ENCODE peak calls at places on chromosomes 6 and 20, in five cellular contexts. V is neural crest cell, L is prostate gland, Q is RWPE2, B is MCF 10A. C is an unnamed sample.

GRCh38 chr6:128295670-128296069 is 224.7 kb downstream of the PTPRK start:
- DNase-seq in Q (no peak), L (no peak), V (no peak), B (no peak), C (no peak)

GRCh38 chr6:125165256-125165655 is 11.7 kb downstream of the TPD52L1 start:
- DNase-seq in V (no peak), L (no peak), B (no peak), Q (no peak), C (no peak)

GRCh38 chr20:17644451-17644850 is 37.6 kb downstream of the RRBP1 start:
- DNase-seq in L (no peak), Q (no peak), V (no peak), B (no peak), C (no peak)

GRCh38 chr20:43767686-43768474 is 41.1 kb upstream of the GTSF1L start:
- DNase-seq in Q (no peak), L (no peak), V (no peak), B (peak), C (no peak)

GRCh38 chr6:19375613-19376012 is 461.6 kb upstream of the ID4 start:
- DNase-seq in L (no peak), Q (no peak), B (no peak), V (no peak), C (no peak)

GRCh38 chr6:3367630-3368029 is 89.2 kb downstream of the SLC22A23 start:
- DNase-seq in B (no peak), L (no peak), V (no peak), Q (no peak), C (no peak)

GRCh38 chr20:53513168-53513488 is 80.5 kb downstream of the ZNF217 start:
- DNase-seq in B (no peak), V (no peak), L (no peak), Q (peak), C (no peak)

GRCh38 chr6:167047554-167047953 is 48.4 kb downstream of the CEP43 start:
- DNase-seq in L (no peak), Q (no peak), V (no peak), B (no peak), C (no peak)

GRCh38 chr20:52965819-52966218 is 6.3 kb upstream of the TSHZ2 start:
- DNase-seq in L (no peak), Q (no peak), V (no peak), B (peak), C (no peak)

GRCh38 chr6:118704911-118705310 is 53.5 kb upstream of the CEP85L start:
- DNase-seq in V (no peak), L (no peak), B (no peak), Q (no peak), C (no peak)

GRCh38 chr6:40892223-40892622 is 146.8 kb downstream of the UNC5CL start:
- DNase-seq in L (no peak), V (no peak), B (no peak), Q (no peak), C (no peak)

GRCh38 chr6:41894366-41895299 is 542 bp downstream of the USP49 start:
- DNase-seq in V (peak), Q (no peak), L (no peak), B (no peak), C (peak)

GRCh38 chr6:126603410-126603809 is 263.5 kb downstream of the CENPW start:
- DNase-seq in V (no peak), B (no peak), Q (no peak), L (no peak), C (no peak)

GRCh38 chr6:41071501-41071922 is 644 bp downstream of the OARD1 start:
- DNase-seq in B (no peak), Q (no peak), V (no peak), L (no peak), C (peak)

GRCh38 chr6:146550911-146551310 is 7.3 kb downstream of the RAB32 start:
- DNase-seq in Q (no peak), L (no peak), V (no peak), B (peak), C (no peak)

GRCh38 chr20:4697189-4697873 is 24.4 kb upstream of the PRND start:
- DNase-seq in V (no peak), B (no peak), Q (no peak), L (no peak), C (no peak)

GRCh38 chr6:101249470-101249869 is 144.0 kb upstream of the GRIK2 start:
- DNase-seq in B (no peak), L (no peak), V (no peak), Q (no peak), C (no peak)

GRCh38 chr6:107330190-107330589 is 129.2 kb downstream of the PDSS2 start:
- DNase-seq in L (no peak), V (no peak), B (no peak), Q (no peak), C (peak)

GRCh38 chr6:6707143-6707542 is 118.6 kb downstream of the LY86 start:
- DNase-seq in B (no peak), L (no peak), V (no peak), Q (no peak), C (no peak)

GRCh38 chr6:159665868-159666635 is 27.0 kb downstream of the SOD2 start:
- DNase-seq in V (no peak), L (no peak), Q (no peak), B (no peak), C (no peak)